ENCODE peak calls at places on chromosome 22, in six cellular contexts. One of them, this sample, is unnamed.
A peak's percentile ranks its signal among the peaks of the same experiment; 100 is the strongest.

GRCh38 chr22:41517172-41518047 is 26.9 kb downstream of the POLR3H start:
- DNase-seq in RWPE2: no peak
- DNase-seq in heart right ventricle: peak; percentile 61
- DNase-seq in GM23248: peak; percentile 72
- DNase-seq in fibroblast of the aortic adventitia: peak; percentile 71
- DNase-seq in PC-3: peak; percentile 70
- DNase-seq in this sample: no peak

GRCh38 chr22:43164636-43165035 is 13.3 kb downstream of the TSPO start:
- DNase-seq in RWPE2: no peak
- DNase-seq in heart right ventricle: no peak
- DNase-seq in GM23248: peak; percentile 19
- DNase-seq in fibroblast of the aortic adventitia: no peak
- DNase-seq in PC-3: no peak
- DNase-seq in this sample: no peak

GRCh38 chr22:23178512-23179254 is 1.6 kb upstream of the BCR start:
- DNase-seq in RWPE2: no peak
- DNase-seq in heart right ventricle: peak; percentile 74
- DNase-seq in GM23248: peak; percentile 69
- DNase-seq in fibroblast of the aortic adventitia: peak; percentile 66
- DNase-seq in PC-3: peak; percentile 68
- DNase-seq in this sample: peak; percentile 91

GRCh38 chr22:21754523-21755128 is 19.0 kb upstream of the YPEL1 start:
- DNase-seq in RWPE2: no peak
- DNase-seq in heart right ventricle: peak; percentile 34
- DNase-seq in GM23248: peak; percentile 44
- DNase-seq in fibroblast of the aortic adventitia: peak; percentile 60
- DNase-seq in PC-3: no peak
- DNase-seq in this sample: peak; percentile 52

GRCh38 chr22:49793871-49794270 is 33.8 kb downstream of the BRD1 start:
- DNase-seq in RWPE2: no peak
- DNase-seq in heart right ventricle: no peak
- DNase-seq in GM23248: no peak
- DNase-seq in fibroblast of the aortic adventitia: no peak
- DNase-seq in PC-3: no peak
- DNase-seq in this sample: no peak

GRCh38 chr22:17672417-17672991 is 33.9 kb downstream of the BCL2L13 start:
- DNase-seq in RWPE2: no peak
- DNase-seq in heart right ventricle: no peak
- DNase-seq in GM23248: no peak
- DNase-seq in fibroblast of the aortic adventitia: peak; percentile 16
- DNase-seq in PC-3: peak; percentile 2
- DNase-seq in this sample: no peak

GRCh38 chr22:50469377-50470305 is 5.2 kb downstream of the SBF1 start:
- DNase-seq in RWPE2: peak; percentile 93
- DNase-seq in heart right ventricle: peak; percentile 54
- DNase-seq in GM23248: peak; percentile 51
- DNase-seq in fibroblast of the aortic adventitia: no peak
- DNase-seq in PC-3: peak; percentile 64
- DNase-seq in this sample: peak; percentile 79

GRCh38 chr22:33914699-33915098 is 5.6 kb downstream of the LARGE1 start:
- DNase-seq in RWPE2: no peak
- DNase-seq in heart right ventricle: no peak
- DNase-seq in GM23248: no peak
- DNase-seq in fibroblast of the aortic adventitia: no peak
- DNase-seq in PC-3: no peak
- DNase-seq in this sample: no peak

GRCh38 chr22:41915035-41915782 is at the start of gene SHISA8:
- DNase-seq in RWPE2: no peak
- DNase-seq in heart right ventricle: peak; percentile 56
- DNase-seq in GM23248: peak; percentile 71
- DNase-seq in fibroblast of the aortic adventitia: no peak
- DNase-seq in PC-3: peak; percentile 43
- DNase-seq in this sample: no peak

GRCh38 chr22:41976070-41976901 is 7.0 kb downstream of the SEPTIN3 start:
- DNase-seq in RWPE2: no peak
- DNase-seq in heart right ventricle: peak; percentile 34
- DNase-seq in GM23248: peak; percentile 42
- DNase-seq in fibroblast of the aortic adventitia: no peak
- DNase-seq in PC-3: no peak
- DNase-seq in this sample: no peak

GRCh38 chr22:37860796-37861421 is 11.7 kb downstream of the EIF3L start:
- DNase-seq in RWPE2: no peak
- DNase-seq in heart right ventricle: no peak
- DNase-seq in GM23248: no peak
- DNase-seq in fibroblast of the aortic adventitia: no peak
- DNase-seq in PC-3: no peak
- DNase-seq in this sample: no peak

GRCh38 chr22:36423461-36424404 is 36.0 kb upstream of the MYH9 start:
- DNase-seq in RWPE2: no peak
- DNase-seq in heart right ventricle: no peak
- DNase-seq in GM23248: no peak
- DNase-seq in fibroblast of the aortic adventitia: no peak
- DNase-seq in PC-3: no peak
- DNase-seq in this sample: no peak

GRCh38 chr22:38069372-38070249 is 12.4 kb downstream of the PICK1 start:
- DNase-seq in RWPE2: no peak
- DNase-seq in heart right ventricle: peak; percentile 81
- DNase-seq in GM23248: peak; percentile 21
- DNase-seq in fibroblast of the aortic adventitia: peak; percentile 55
- DNase-seq in PC-3: no peak
- DNase-seq in this sample: peak; percentile 95

GRCh38 chr22:29563652-29564460 is 10.3 kb upstream of the THOC5 start:
- DNase-seq in RWPE2: no peak
- DNase-seq in heart right ventricle: no peak
- DNase-seq in GM23248: no peak
- DNase-seq in fibroblast of the aortic adventitia: no peak
- DNase-seq in PC-3: no peak
- DNase-seq in this sample: no peak

DNA sequence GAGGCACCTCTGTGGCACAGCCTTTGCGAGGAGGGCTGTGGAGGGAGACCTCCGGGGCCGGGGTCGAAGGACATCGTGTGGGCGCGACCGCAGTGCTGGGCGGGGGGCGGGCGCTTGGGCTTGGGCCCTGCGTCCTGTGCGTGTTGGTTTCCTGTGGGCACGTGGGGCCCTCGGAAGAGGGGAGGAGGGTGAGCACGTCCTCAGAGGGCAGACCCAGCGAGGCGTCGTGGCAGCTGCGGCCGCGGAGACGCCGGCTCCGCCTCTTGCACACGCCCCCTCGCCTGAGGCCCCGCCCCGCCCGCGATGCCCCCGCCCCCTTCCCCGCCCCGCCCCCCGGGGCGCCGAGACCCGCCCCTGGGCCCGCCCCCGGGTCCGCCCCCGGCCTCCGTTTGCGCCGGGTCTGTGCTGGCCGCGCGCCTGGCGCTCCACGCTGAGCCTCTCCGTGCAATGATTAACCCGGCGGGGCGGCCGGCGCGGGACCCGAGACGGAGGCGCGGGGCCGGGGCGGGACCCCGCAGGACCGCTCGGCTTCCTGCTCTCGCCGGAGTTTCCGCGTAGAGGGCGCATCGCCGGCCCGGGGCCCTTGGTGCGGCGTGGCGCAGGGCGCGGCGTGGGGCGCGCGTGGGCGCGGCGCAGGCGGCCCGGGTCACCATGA is at the start of gene PRR5:
- DNase-seq in RWPE2: no peak
- DNase-seq in heart right ventricle: peak; percentile 78
- DNase-seq in GM23248: peak; percentile 93
- DNase-seq in fibroblast of the aortic adventitia: peak; percentile 84
- DNase-seq in PC-3: peak; percentile 40
- DNase-seq in this sample: peak; percentile 87
- H3K4me3 ChIP-seq in RWPE2: peak within 1 kb of the TSS; percentile 78
- H3K4me3 ChIP-seq in heart right ventricle: peak within 1 kb of the TSS; percentile 52
- H3K4me3 ChIP-seq in GM23248: peak within 1 kb of the TSS; percentile 82
- H3K4me3 ChIP-seq in fibroblast of the aortic adventitia: peak within 1 kb of the TSS; percentile 71
- H3K4me3 ChIP-seq in PC-3: peak within 1 kb of the TSS; percentile 81
- H3K4me3 ChIP-seq in this sample: no peak within 1 kb of the TSS

DNA sequence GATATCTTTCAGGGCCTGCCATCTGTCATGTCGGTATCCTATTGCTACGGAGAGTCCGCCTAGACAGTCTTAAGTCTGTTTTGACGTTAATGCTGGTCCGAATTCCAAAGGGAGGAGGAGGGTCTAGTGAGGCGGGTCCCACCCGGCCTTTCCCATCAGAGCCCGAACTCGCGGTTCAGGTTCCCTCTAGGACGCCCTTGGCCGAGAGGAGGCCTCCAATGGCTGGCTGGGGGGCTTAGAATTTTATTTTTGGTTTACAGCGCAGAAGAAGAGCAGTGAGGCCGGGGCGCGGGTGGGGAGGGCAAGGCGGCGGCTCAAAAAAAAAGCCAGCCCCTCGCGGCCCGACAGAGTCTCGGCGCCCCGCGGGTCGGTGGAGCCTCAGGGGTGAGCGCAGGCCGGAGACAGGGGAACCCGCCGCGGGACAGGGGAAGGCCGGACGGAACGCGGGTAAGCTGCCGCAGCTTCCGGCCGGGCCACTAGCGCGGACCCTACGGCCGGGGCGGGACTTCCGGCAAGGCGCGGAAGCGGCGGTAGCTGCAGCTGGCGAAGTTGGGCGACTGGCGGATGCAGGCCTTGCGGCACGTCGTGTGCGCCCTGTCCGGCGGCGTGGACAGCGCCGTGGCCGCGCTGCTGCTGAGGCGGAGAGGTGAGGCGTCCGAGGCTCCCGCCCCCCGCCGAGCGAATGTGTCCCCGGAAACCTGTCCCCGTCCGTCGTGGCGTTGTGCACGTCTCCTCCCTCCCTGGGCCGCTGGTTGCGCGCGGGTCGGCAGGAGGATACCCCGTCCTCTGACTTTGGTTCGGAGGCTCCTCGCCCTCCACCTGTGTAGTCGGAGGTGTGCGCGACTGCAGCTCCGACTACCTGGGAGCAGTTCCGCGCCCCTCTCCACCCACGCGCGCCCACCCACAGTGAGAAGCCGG is at the start of gene TRMU:
- DNase-seq in RWPE2: no peak
- DNase-seq in heart right ventricle: peak; percentile 91
- DNase-seq in GM23248: peak; percentile 96
- DNase-seq in fibroblast of the aortic adventitia: peak; percentile 83
- DNase-seq in PC-3: peak; percentile 81
- DNase-seq in this sample: peak; percentile 93
- H3K4me3 ChIP-seq in RWPE2: peak within 1 kb of the TSS; percentile 97
- H3K4me3 ChIP-seq in heart right ventricle: peak within 1 kb of the TSS; percentile 92
- H3K4me3 ChIP-seq in GM23248: peak within 1 kb of the TSS; percentile 81
- H3K4me3 ChIP-seq in fibroblast of the aortic adventitia: peak within 1 kb of the TSS; percentile 85
- H3K4me3 ChIP-seq in PC-3: peak within 1 kb of the TSS; percentile 97
- H3K4me3 ChIP-seq in this sample: peak within 1 kb of the TSS; percentile 80

GRCh38 chr22:19605508-19606331 is 81.5 kb upstream of the CLDN5 start:
- DNase-seq in RWPE2: no peak
- DNase-seq in heart right ventricle: no peak
- DNase-seq in GM23248: no peak
- DNase-seq in fibroblast of the aortic adventitia: no peak
- DNase-seq in PC-3: peak; percentile 76
- DNase-seq in this sample: no peak

GRCh38 chr22:19607198-19608113 is 83.2 kb upstream of the CLDN5 start:
- DNase-seq in RWPE2: no peak
- DNase-seq in heart right ventricle: no peak
- DNase-seq in GM23248: no peak
- DNase-seq in fibroblast of the aortic adventitia: no peak
- DNase-seq in PC-3: peak; percentile 78
- DNase-seq in this sample: no peak

GRCh38 chr22:19604711-19605268 is 80.6 kb upstream of the CLDN5 start:
- DNase-seq in RWPE2: no peak
- DNase-seq in heart right ventricle: no peak
- DNase-seq in GM23248: no peak
- DNase-seq in fibroblast of the aortic adventitia: no peak
- DNase-seq in PC-3: no peak
- DNase-seq in this sample: no peak

GRCh38 chr22:19608114-19608494 is 83.9 kb upstream of the CLDN5 start:
- DNase-seq in RWPE2: no peak
- DNase-seq in heart right ventricle: no peak
- DNase-seq in GM23248: no peak
- DNase-seq in fibroblast of the aortic adventitia: no peak
- DNase-seq in PC-3: no peak
- DNase-seq in this sample: no peak

DNA sequence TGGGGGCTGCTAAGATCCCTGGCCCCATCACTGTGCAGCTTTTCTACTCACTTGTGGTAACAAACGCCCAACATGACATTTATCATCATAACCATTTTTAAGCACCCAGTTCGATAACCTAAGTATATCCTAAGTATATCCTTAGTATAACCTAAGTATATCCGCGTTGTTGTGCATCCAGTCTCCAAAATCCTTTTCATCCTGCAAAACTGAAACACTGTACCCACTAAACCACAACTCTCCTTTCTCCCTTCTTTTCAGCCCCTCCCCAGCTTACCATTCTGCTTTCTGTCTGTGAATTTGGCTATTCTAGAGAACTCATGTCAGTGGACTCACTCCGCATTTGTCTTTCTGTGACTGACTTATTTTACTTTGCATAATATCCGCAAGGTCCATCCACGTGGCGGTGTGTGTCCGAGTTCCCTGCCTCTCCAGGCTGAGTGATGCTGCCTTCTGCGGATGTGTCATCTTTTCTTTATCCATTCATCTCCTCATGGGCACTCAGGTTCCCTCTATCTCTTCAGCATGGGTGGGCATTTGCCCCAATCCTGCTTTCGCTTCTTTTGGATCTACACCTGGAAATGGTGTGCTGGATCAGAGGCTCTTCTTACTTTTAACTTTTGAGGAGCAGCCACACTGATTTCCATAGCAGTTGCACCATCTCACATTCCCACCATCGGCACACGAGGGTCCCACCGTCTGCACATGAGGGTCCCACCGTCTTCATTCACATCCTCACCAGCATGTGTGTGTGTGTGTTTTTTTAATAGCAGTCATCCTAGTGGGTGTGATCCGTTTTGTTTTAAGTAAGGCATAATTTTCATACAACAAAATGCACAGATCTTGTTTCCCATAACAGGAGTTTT is 82.4 kb upstream of the CLDN5 start:
- DNase-seq in RWPE2: no peak
- DNase-seq in heart right ventricle: no peak
- DNase-seq in GM23248: no peak
- DNase-seq in fibroblast of the aortic adventitia: no peak
- DNase-seq in PC-3: no peak
- DNase-seq in this sample: no peak
- H3K4me3 ChIP-seq in RWPE2: no peak overlapping the region
- H3K4me3 ChIP-seq in heart right ventricle: no peak overlapping the region
- H3K4me3 ChIP-seq in GM23248: no peak overlapping the region
- H3K4me3 ChIP-seq in fibroblast of the aortic adventitia: no peak overlapping the region
- H3K4me3 ChIP-seq in PC-3: peak overlapping the region; percentile 45
- H3K4me3 ChIP-seq in this sample: no peak overlapping the region

GRCh38 chr22:46887978-46888377 is 125.5 kb downstream of the TBC1D22A start:
- DNase-seq in RWPE2: no peak
- DNase-seq in heart right ventricle: no peak
- DNase-seq in GM23248: no peak
- DNase-seq in fibroblast of the aortic adventitia: no peak
- DNase-seq in PC-3: no peak
- DNase-seq in this sample: no peak

GRCh38 chr22:46881373-46882118 is 119.1 kb downstream of the TBC1D22A start:
- DNase-seq in RWPE2: no peak
- DNase-seq in heart right ventricle: peak; percentile 55
- DNase-seq in GM23248: peak; percentile 62
- DNase-seq in fibroblast of the aortic adventitia: peak; percentile 7
- DNase-seq in PC-3: peak; percentile 49
- DNase-seq in this sample: no peak

GRCh38 chr22:46883547-46883946 is 121.1 kb downstream of the TBC1D22A start:
- DNase-seq in RWPE2: no peak
- DNase-seq in heart right ventricle: no peak
- DNase-seq in GM23248: no peak
- DNase-seq in fibroblast of the aortic adventitia: no peak
- DNase-seq in PC-3: no peak
- DNase-seq in this sample: no peak

GRCh38 chr22:46879083-46879482 is 116.6 kb downstream of the TBC1D22A start:
- DNase-seq in RWPE2: no peak
- DNase-seq in heart right ventricle: no peak
- DNase-seq in GM23248: no peak
- DNase-seq in fibroblast of the aortic adventitia: peak; percentile 24
- DNase-seq in PC-3: no peak
- DNase-seq in this sample: no peak

GRCh38 chr22:46884365-46884764 is 121.9 kb downstream of the TBC1D22A start:
- DNase-seq in RWPE2: no peak
- DNase-seq in heart right ventricle: no peak
- DNase-seq in GM23248: no peak
- DNase-seq in fibroblast of the aortic adventitia: no peak
- DNase-seq in PC-3: no peak
- DNase-seq in this sample: no peak
- H3K4me3 ChIP-seq in RWPE2: no peak overlapping the region
- H3K4me3 ChIP-seq in heart right ventricle: no peak overlapping the region
- H3K4me3 ChIP-seq in GM23248: no peak overlapping the region
- H3K4me3 ChIP-seq in fibroblast of the aortic adventitia: no peak overlapping the region
- H3K4me3 ChIP-seq in PC-3: no peak overlapping the region
- H3K4me3 ChIP-seq in this sample: no peak overlapping the region